ENCODE peak calls at places on chromosomes 6 and 20, in four cellular contexts. D is mesenteric fat pad; Q is ACHN; U is stimulated activated CD4-positive, alpha-beta T cell treated with anti-CD3 and anti-CD28 coated beads, Interleukin-1b, Interleukin-23, amount 100 ng/mL, for 1 hour. J is an unnamed sample.

GRCh38 chr6:24766685-24767462 is 7.9 kb upstream of the GMNN start:
- DNase-seq in Q (peak), U (no peak), D (no peak), J (no peak)

GRCh38 chr6:23307516-23307915 is 738.1 kb downstream of the HDGFL1 start:
- DNase-seq in U (no peak), Q (no peak), D (no peak), J (no peak)

GRCh38 chr20:2109425-2110210 is 8.0 kb downstream of the STK35 start:
- DNase-seq in U (no peak), Q (peak), D (no peak), J (no peak)

GRCh38 chr6:8958894-8959511 is 523.7 kb upstream of the SLC35B3 start:
- DNase-seq in U (no peak), D (no peak), Q (no peak), J (no peak)

GRCh38 chr6:159174263-159174974 is 5.2 kb downstream of the FNDC1 start:
- DNase-seq in Q (peak), U (peak), D (peak), J (no peak)

GRCh38 chr20:42110301-42110700 is 492.1 kb upstream of the CHD6 start:
- DNase-seq in Q (no peak), U (no peak), D (no peak), J (no peak)

GRCh38 chr6:136403166-136403980 is 113.7 kb upstream of the BCLAF1 start:
- DNase-seq in U (no peak), Q (peak), D (no peak), J (no peak)

GRCh38 chr6:127489248-127489647 is 29.9 kb downstream of the MTCL3 start:
- DNase-seq in D (no peak), Q (no peak), U (no peak), J (no peak)

GRCh38 chr20:38290829-38291581 is 13.0 kb upstream of the BPI start:
- DNase-seq in Q (peak), D (no peak), U (no peak), J (no peak)

GRCh38 chr6:148436466-148436865 is 93.8 kb downstream of the SASH1 start:
- DNase-seq in U (no peak), Q (no peak), D (no peak), J (no peak)

GRCh38 chr6:13288969-13289391 is 39.4 kb downstream of the TBC1D7 start:
- DNase-seq in U (no peak), D (peak), Q (no peak), J (peak)

GRCh38 chr6:168892031-168892430 is 361.6 kb downstream of the THBS2 start:
- DNase-seq in Q (no peak), D (peak), U (no peak), J (no peak)

GRCh38 chr6:111267764-111268333 is 180.5 kb downstream of the SLC16A10 start:
- DNase-seq in U (no peak), D (no peak), Q (no peak), J (no peak)

GRCh38 chr20:21505161-21505809 is 8.6 kb downstream of the NKX2-2 start:
- DNase-seq in Q (peak), U (peak), D (no peak), J (peak)

GRCh38 chr6:28683945-28684538 is 158.4 kb downstream of the GPX5 start:
- DNase-seq in D (no peak), U (no peak), Q (peak), J (no peak)

GRCh38 chr6:119322715-119323350 is 26.7 kb downstream of the MAN1A1 start:
- DNase-seq in D (no peak), Q (no peak), U (no peak), J (no peak)

GRCh38 chr20:54535045-54535444 is 59.7 kb downstream of the DOK5 start:
- DNase-seq in U (no peak), D (no peak), Q (no peak), J (no peak)

GRCh38 chr6:41688256-41688965 is 47.0 kb downstream of the TFEB start:
- DNase-seq in D (peak), Q (no peak), U (no peak), J (no peak)

GRCh38 chr6:148723484-148723883 is 23.3 kb upstream of the UST start:
- DNase-seq in D (no peak), Q (no peak), U (no peak), J (no peak)

GRCh38 chr6:143772110-143772509 is 71.0 kb upstream of the LTV1 start:
- DNase-seq in U (no peak), D (no peak), Q (no peak), J (no peak)

GRCh38 chr20:51542033-51542893 is at the start of gene NFATC2:
- DNase-seq in U (no peak), Q (peak), D (no peak), J (no peak)

GRCh38 chr6:44730771-44731391 is 343.4 kb downstream of the CDC5L start:
- DNase-seq in D (no peak), U (no peak), Q (no peak), J (no peak)

GRCh38 chr6:96836579-96837137 is 619 bp downstream of the GPR63 start:
- DNase-seq in U (no peak), Q (peak), D (no peak), J (no peak)

GRCh38 chr6:54198134-54198533 is 86.9 kb downstream of the MLIP start:
- DNase-seq in Q (no peak), D (no peak), U (no peak), J (no peak)

GRCh38 chr6:13141392-13141791 is 186.9 kb downstream of the TBC1D7 start:
- DNase-seq in D (no peak), U (no peak), Q (no peak), J (no peak)

GRCh38 chr6:150001295-150001990 is 23.9 kb downstream of the RAET1L start:
- DNase-seq in D (peak), U (no peak), Q (no peak), J (no peak)

GRCh38 chr6:136471372-136471771 is 78.8 kb downstream of the MAP7 start:
- DNase-seq in D (no peak), Q (peak), U (no peak), J (no peak)

GRCh38 chr6:154865291-154865690 is 129.8 kb upstream of the TIAM2 start:
- DNase-seq in Q (no peak), D (no peak), U (no peak), J (no peak)

GRCh38 chr6:108194503-108194902 is 28.7 kb downstream of the NR2E1 start:
- DNase-seq in Q (no peak), U (no peak), D (no peak), J (no peak)

GRCh38 chr6:52634211-52634610 is 36.7 kb upstream of the TMEM14A start:
- DNase-seq in Q (no peak), D (no peak), U (no peak), J (no peak)

GRCh38 chr20:5608104-5608447 is 142.1 kb upstream of the SHLD1 start:
- DNase-seq in U (no peak), Q (no peak), D (no peak), J (no peak)